ENCODE peak calls at places on chromosomes 12 and 14, in eight cellular contexts. I is OCI-LY7, O is right lobe of liver, F is pancreas, Q is fibroblast of lung, J is SJCRH30, M is heart right ventricle, V is left ventricle myocardium inferior. Y is an unnamed sample. For H3K9me3, the result is how much of the 10 kb centered on the place peaks cover.

GRCh38 chr12:124428136-124428791 is 133.4 kb downstream of the RFLNA start:
- DNase-seq in I (no peak), F (no peak), V (no peak), Q (peak), M (peak), O (no peak), J (peak), Y (no peak)

GRCh38 chr12:66500094-66500493 is 178.8 kb downstream of the GRIP1 start:
- DNase-seq in F (no peak), I (no peak), V (no peak), Q (no peak), M (no peak), J (no peak), O (no peak), Y (no peak)

GRCh38 chr12:68405292-68405900 is 73.2 kb upstream of the MDM1 start:
- DNase-seq in V (no peak), I (no peak), M (no peak), Q (peak), J (no peak), O (no peak), F (no peak), Y (no peak)

GRCh38 chr12:119050663-119051062 is 69.3 kb downstream of the SRRM4 start:
- DNase-seq in O (no peak), I (no peak), F (no peak), V (no peak), M (no peak), J (no peak), Q (no peak), Y (no peak)

GRCh38 chr12:43252585-43252984 is 299.4 kb downstream of the ADAMTS20 start:
- DNase-seq in M (no peak), Q (no peak), J (no peak), I (no peak), V (no peak), O (no peak), F (no peak), Y (no peak)

GRCh38 chr12:4555804-4556203 is 6.2 kb upstream of the DYRK4 start:
- DNase-seq in J (no peak), I (no peak), V (no peak), F (no peak), Q (peak), M (no peak), O (no peak), Y (no peak)

GRCh38 chr14:63933110-63933509 is 80.3 kb downstream of the SYNE2 start:
- DNase-seq in F (no peak), I (no peak), Q (no peak), J (no peak), O (no peak), M (no peak), V (no peak), Y (no peak)

GRCh38 chr14:93456356-93456755 is 25.6 kb downstream of the UNC79 start:
- DNase-seq in Q (no peak), J (no peak), O (no peak), M (no peak), I (no peak), F (no peak), V (no peak), Y (no peak)

GRCh38 chr14:102230481-102231210 is 74.3 kb downstream of the MOK start:
- DNase-seq in M (no peak), J (no peak), V (no peak), I (no peak), O (no peak), Q (no peak), F (no peak), Y (no peak)

GRCh38 chr12:4881665-4882064 is 28.0 kb upstream of the KCNA1 start:
- DNase-seq in O (no peak), I (no peak), M (no peak), V (no peak), F (no peak), J (no peak), Q (no peak), Y (no peak)

GRCh38 chr12:75877588-75878381 is 153.8 kb downstream of the PHLDA1 start:
- DNase-seq in Q (peak), M (no peak), J (no peak), F (no peak), V (no peak), I (no peak), O (no peak), Y (no peak)

GRCh38 chr12:12700249-12700648 is 4.3 kb upstream of the GPR19 start:
- DNase-seq in F (no peak), J (no peak), M (no peak), Q (no peak), O (no peak), V (no peak), I (no peak), Y (no peak)

GRCh38 chr14:88481089-88481488 is 73.7 kb downstream of the PTPN21 start:
- DNase-seq in M (no peak), Q (no peak), O (no peak), F (no peak), V (no peak), J (no peak), I (no peak), Y (no peak)

GRCh38 chr14:22929848-22930364 is 730 bp upstream of the PRMT5 start:
- DNase-seq in V (no peak), O (no peak), F (no peak), M (no peak), J (no peak), Q (no peak), I (no peak), Y (no peak)

GRCh38 chr12:104154806-104155205 is 16.8 kb upstream of the NFYB start:
- DNase-seq in J (no peak), V (no peak), M (no peak), O (no peak), F (no peak), Q (no peak), I (no peak), Y (no peak)

GRCh38 chr12:34399631-34400422 is 377.5 kb downstream of the ALG10 start:
- DNase-seq in I (no peak), M (peak), O (peak), V (peak), Q (no peak), F (peak), J (peak), Y (peak)
- H3K9me3 ChIP-seq in I (under half), M (under half), O (under half), V (half or more), Q (under half), F (under half), J (under half), Y (under half)

GRCh38 chr14:26841361-26841760 is 243.5 kb upstream of the NOVA1 start:
- DNase-seq in O (no peak), J (no peak), Q (peak), V (no peak), F (no peak), M (no peak), I (no peak), Y (no peak)
- H3K9me3 ChIP-seq in O (under half), J (under half), Q (under half), V (under half), F (under half), M (under half), I (under half), Y (under half)

DNA sequence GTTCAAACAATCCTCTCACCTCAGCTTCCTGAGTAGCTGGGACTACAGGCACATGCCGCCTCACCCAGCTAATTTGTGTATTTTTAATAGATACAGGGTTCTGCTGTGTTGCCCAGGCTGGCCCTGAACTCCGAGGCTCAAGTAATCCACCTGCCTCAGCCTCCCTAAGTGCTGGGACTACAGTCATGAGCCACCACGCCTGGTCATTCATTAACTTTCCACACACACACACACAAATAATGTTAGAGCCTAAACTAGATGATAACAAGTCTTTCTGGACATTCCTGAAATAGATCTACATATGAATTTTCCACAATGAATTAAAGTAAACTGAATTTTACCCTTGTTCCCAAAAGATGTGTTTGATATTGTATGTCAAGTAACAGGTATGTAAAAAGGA is 776.0 kb downstream of the GALC start:
- DNase-seq in V (no peak), O (no peak), F (no peak), Q (no peak), I (no peak), M (no peak), J (no peak), Y (no peak)
- H3K9me3 ChIP-seq in V (under half), O (under half), F (under half), Q (under half), I (under half), M (under half), J (under half), Y (under half)

GRCh38 chr14:105818712-105819005 is 292.3 kb downstream of the TMEM121 start:
- DNase-seq in I (peak), F (no peak), Q (no peak), O (no peak), M (no peak), J (no peak), V (no peak), Y (no peak)
- H3K9me3 ChIP-seq in I (under half), F (under half), Q (under half), O (under half), M (under half), J (under half), V (under half), Y (under half)

GRCh38 chr14:87306770-87307169 is 686.2 kb downstream of the GALC start:
- DNase-seq in M (no peak), F (no peak), Q (no peak), O (no peak), J (no peak), V (no peak), I (no peak), Y (no peak)

GRCh38 chr14:87305345-87305744 is 687.6 kb downstream of the GALC start:
- DNase-seq in V (no peak), Q (no peak), I (no peak), J (no peak), O (no peak), F (no peak), M (no peak), Y (no peak)

GRCh38 chr14:87312138-87312537 is 680.8 kb downstream of the GALC start:
- DNase-seq in J (no peak), V (no peak), F (no peak), Q (no peak), O (no peak), M (no peak), I (no peak), Y (no peak)

GRCh38 chr14:87304404-87304803 is 688.6 kb downstream of the GALC start:
- DNase-seq in I (no peak), J (no peak), Q (no peak), F (no peak), O (no peak), V (no peak), M (no peak), Y (no peak)

DNA sequence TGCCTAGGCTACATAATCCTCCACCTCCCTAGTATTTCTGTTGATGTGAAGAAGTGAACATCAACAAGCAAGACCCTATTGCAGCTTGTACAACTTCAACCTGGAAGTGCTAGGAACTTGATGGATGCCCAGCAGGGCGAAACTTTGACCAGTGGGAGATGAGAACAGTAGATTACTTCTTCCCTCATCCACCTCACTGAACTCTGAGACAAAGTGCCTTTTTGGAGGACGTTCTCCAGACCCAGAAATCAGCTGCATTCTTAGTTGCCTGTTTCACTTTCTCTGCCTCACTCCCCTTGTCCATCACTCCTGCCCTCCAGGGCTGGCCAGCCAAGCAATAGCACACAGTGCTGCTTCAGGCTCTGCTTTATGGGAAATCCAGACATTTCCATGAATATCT is 683.4 kb downstream of the GALC start:
- DNase-seq in Q (no peak), O (no peak), V (no peak), J (no peak), M (no peak), I (no peak), F (no peak), Y (no peak)
- H3K9me3 ChIP-seq in Q (under half), O (under half), V (under half), J (under half), M (under half), I (under half), F (under half), Y (under half)

GRCh38 chr14:106269029-106269428 is 742.6 kb downstream of the TMEM121 start:
- DNase-seq in I (peak), V (no peak), O (no peak), Q (no peak), F (no peak), M (no peak), J (no peak), Y (no peak)

GRCh38 chr14:106269451-106270204 is 743.2 kb downstream of the TMEM121 start:
- DNase-seq in V (no peak), I (no peak), M (no peak), F (no peak), Q (no peak), J (no peak), O (no peak), Y (no peak)

GRCh38 chr14:106268013-106268727 is 741.8 kb downstream of the TMEM121 start:
- DNase-seq in M (no peak), J (no peak), F (no peak), V (no peak), O (no peak), I (peak), Q (no peak), Y (no peak)
- H3K9me3 ChIP-seq in M (under half), J (under half), F (under half), V (under half), O (under half), I (under half), Q (under half), Y (under half)

DNA sequence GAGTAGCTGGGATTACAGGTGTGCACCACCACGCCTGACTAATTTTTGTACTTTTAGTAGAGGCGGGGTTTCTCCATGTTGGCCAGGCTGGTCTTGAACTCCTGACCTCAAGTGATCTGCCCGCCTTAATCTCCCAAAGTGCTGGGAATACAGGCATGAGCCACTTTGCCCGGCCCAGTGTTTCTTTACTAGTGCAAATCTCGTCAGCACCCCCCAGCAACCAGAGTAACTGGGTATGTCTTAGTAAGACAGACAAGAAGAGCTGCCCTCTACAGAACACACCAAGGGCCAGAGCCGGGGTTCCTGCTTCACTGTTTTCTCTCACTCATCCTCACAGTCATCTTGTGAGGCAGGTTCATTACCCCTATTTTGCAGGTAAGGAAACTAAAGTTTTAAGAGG is 78.5 kb upstream of the GPR68 start:
- DNase-seq in V (no peak), I (no peak), Q (no peak), O (no peak), M (no peak), F (no peak), J (no peak), Y (no peak)
- H3K9me3 ChIP-seq in V (under half), I (under half), Q (under half), O (under half), M (under half), F (under half), J (under half), Y (under half)

DNA sequence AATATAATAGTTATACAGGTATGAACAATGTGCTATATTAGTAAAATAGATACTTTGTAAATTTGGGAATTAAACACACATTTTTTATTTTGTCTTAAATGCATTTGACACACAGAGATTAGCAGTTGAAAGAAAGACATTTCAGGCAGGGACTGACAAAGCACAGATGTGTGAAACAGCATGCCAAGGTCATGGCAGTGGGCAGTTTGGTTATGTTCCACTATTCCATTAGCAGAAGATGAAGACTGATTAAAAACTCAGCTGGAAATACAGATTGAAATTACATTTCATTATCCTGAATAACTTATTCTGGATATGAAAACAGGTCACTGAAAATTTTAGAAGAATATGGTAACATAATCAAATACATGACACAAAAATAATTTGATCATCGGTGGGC is 669.8 kb upstream of the LRFN5 start:
- DNase-seq in Q (no peak), O (no peak), J (no peak), F (no peak), M (no peak), V (no peak), I (no peak), Y (no peak)
- H3K9me3 ChIP-seq in Q (under half), O (under half), J (under half), F (under half), M (under half), V (under half), I (under half), Y (under half)

Y was measured in vagina.